ENCODE peak calls at places on chromosomes 13 and 19, in six cellular contexts. I is cardiac muscle cell; P is adrenal gland; R is CD8-positive, alpha-beta memory T cell; J is tibial nerve; B is DND-41. T is an unnamed sample. For H3K27me3, the result is how much of the 10 kb centered on the place peaks cover.

GRCh38 chr13:63010072-63010658 is 1594.5 kb upstream of the PCDH20 start:
- DNase-seq in I (no peak), P (no peak), R (no peak), J (no peak), B (peak), T (no peak)

GRCh38 chr13:73520566-73521290 is 461.9 kb downstream of the KLF5 start:
- DNase-seq in I (no peak), P (no peak), R (no peak), J (no peak), B (no peak), T (no peak)

GRCh38 chr13:73421310-73421912 is 362.6 kb downstream of the KLF5 start:
- DNase-seq in I (no peak), P (no peak), R (no peak), J (no peak), B (no peak), T (no peak)

GRCh38 chr13:31733066-31733465 is 6.3 kb upstream of the RXFP2 start:
- DNase-seq in I (no peak), P (no peak), R (no peak), J (no peak), B (no peak), T (no peak)

GRCh38 chr19:6725513-6726231 is 5.2 kb upstream of the C3 start:
- DNase-seq in I (no peak), P (peak), R (no peak), J (no peak), B (no peak), T (no peak)

GRCh38 chr19:12975221-12975756 is 5.9 kb downstream of the DAND5 start:
- DNase-seq in I (no peak), P (no peak), R (no peak), J (no peak), B (no peak), T (peak)

GRCh38 chr19:49017041-49017665 is at the start of gene LHB:
- DNase-seq in I (no peak), P (no peak), R (no peak), J (no peak), B (no peak), T (no peak)

GRCh38 chr19:10005632-10006334 is 4.5 kb downstream of the COL5A3 start:
- DNase-seq in I (no peak), P (no peak), R (no peak), J (no peak), B (no peak), T (no peak)

GRCh38 chr13:40221460-40222201 is 444.8 kb downstream of the FOXO1 start:
- DNase-seq in I (no peak), P (no peak), R (peak), J (peak), B (peak), T (no peak)

GRCh38 chr19:45075215-45076028 is 856 bp downstream of the ZNF296 start:
- DNase-seq in I (peak), P (peak), R (peak), J (peak), B (no peak), T (no peak)

GRCh38 chr13:35848316-35848715 is 282.9 kb downstream of the DCLK1 start:
- DNase-seq in I (no peak), P (no peak), R (no peak), J (no peak), B (no peak), T (no peak)

GRCh38 chr13:28805193-28805819 is 14.8 kb upstream of the MTUS2 start:
- DNase-seq in I (peak), P (no peak), R (no peak), J (no peak), B (peak), T (peak)

GRCh38 chr13:103097366-103097928 is 31.2 kb upstream of the SLC10A2 start:
- DNase-seq in I (no peak), P (no peak), R (no peak), J (no peak), B (no peak), T (no peak)

GRCh38 chr19:1125601-1126533 is 22.1 kb downstream of the GPX4 start:
- DNase-seq in I (no peak), P (peak), R (no peak), J (no peak), B (no peak), T (no peak)

GRCh38 chr19:4913996-4914735 is 4.9 kb downstream of the UHRF1 start:
- DNase-seq in I (no peak), P (no peak), R (peak), J (no peak), B (no peak), T (no peak)

GRCh38 chr13:101881593-101881992 is 429.1 kb downstream of the ITGBL1 start:
- DNase-seq in I (no peak), P (no peak), R (no peak), J (no peak), B (no peak), T (no peak)

GRCh38 chr13:39133781-39134180 is 95.5 kb downstream of the NHLRC3 start:
- DNase-seq in I (no peak), P (no peak), R (no peak), J (no peak), B (no peak), T (no peak)

GRCh38 chr19:1085053-1085658 is 10.0 kb downstream of the POLR2E start:
- DNase-seq in I (no peak), P (no peak), R (no peak), J (no peak), B (no peak), T (no peak)

GRCh38 chr13:114161644-114162532 is 17.2 kb upstream of the CFAP97D2 start:
- DNase-seq in I (no peak), P (peak), R (peak), J (peak), B (peak), T (no peak)

GRCh38 chr13:85538957-85539356 is 260.3 kb downstream of the SLITRK6 start:
- DNase-seq in I (no peak), P (no peak), R (no peak), J (no peak), B (no peak), T (no peak)

GRCh38 chr19:19626516-19627441 is 1.2 kb downstream of the LPAR2 start:
- DNase-seq in I (no peak), P (no peak), R (no peak), J (no peak), B (no peak), T (no peak)
- H3K4me3 ChIP-seq in I (peak), P (no peak), R (peak), J (no peak), B (no peak), T (no peak)

DNA sequence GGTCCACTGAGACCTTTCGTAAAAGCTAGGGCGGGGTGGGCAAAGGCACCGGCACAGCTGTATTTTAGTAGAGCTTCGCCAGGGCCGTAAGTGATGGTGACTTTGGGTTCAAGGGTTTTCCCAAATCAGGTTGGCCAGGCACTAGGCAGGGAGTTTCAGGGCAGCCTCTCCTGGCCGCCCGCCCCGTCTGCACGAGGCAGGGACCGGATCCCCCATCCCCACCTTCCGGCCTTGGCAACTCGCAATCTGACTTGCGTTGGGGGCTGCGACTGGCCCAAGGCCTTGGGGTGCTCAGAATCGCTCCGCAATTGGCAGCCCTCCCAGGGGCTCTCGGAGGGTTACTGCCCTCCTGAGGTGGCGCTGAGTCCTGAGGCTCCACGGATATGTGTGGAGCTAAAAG is 4.1 kb upstream of the ZIC5 start:
- DNase-seq in I (no peak), P (no peak), R (no peak), J (no peak), B (no peak), T (no peak)
- H3K27me3 ChIP-seq in I (half or more), P (half or more), R (half or more), J (under half), B (under half), T (half or more)

GRCh38 chr19:42315024-42315423 is 1.9 kb downstream of the TMEM145 start:
- DNase-seq in I (no peak), P (no peak), R (no peak), J (no peak), B (no peak), T (no peak)

GRCh38 chr19:42311612-42312160 is 1.4 kb upstream of the TMEM145 start:
- DNase-seq in I (no peak), P (no peak), R (no peak), J (no peak), B (no peak), T (no peak)

GRCh38 chr19:42312370-42312769 is 739 bp upstream of the TMEM145 start:
- DNase-seq in I (no peak), P (no peak), R (no peak), J (no peak), B (no peak), T (no peak)

GRCh38 chr19:42313096-42313839 is at the start of gene TMEM145:
- DNase-seq in I (peak), P (peak), R (no peak), J (no peak), B (peak), T (peak)

DNA sequence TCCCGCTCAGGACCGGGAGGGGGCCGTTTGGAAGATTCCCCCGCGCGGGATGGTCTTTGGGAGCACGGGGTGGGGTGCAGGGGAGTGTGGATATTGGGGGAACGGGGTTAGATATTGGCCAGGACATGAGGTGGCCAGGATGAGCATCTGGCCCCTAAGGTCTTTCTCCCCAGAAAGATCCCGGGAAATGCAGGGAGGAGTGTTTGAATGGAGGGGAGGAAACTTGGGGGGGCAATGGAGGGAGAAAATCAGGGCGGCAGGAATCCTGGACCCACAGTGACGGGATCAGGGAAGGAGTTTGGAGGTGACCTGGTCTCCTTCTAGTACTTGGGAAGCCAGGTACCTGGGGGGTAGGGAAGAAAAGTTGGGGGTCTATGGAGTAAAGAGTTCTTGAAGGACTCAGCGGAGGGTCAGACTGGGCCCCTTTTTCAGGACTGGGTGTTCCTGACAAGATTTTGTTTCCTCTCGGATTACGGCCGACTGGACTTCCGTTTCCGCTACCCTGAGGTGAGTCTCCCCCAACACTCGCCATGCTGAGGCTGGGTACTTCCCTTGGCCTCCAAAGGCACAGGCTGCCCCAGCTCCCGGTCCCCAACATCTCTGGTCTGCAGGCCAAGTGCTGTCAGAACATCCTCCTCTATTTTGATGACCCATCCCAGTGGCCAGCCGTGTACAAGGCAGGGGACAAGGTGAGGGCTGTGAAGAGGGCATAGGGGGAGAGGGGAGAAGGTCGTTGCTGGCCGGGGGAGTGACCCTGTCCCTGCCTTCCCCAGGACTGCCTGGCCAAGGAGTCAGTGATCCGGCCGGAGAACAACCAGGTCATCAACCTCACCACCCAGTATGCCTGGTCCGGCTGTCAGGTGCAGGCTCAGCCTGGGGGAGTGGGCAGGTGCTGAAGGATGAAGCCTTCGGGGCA is 989 bp downstream of the TMEM145 start:
- DNase-seq in I (no peak), P (no peak), R (no peak), J (no peak), B (no peak), T (no peak)
- H3K4me3 ChIP-seq in I (peak), P (no peak), R (no peak), J (no peak), B (no peak), T (peak)

DNA sequence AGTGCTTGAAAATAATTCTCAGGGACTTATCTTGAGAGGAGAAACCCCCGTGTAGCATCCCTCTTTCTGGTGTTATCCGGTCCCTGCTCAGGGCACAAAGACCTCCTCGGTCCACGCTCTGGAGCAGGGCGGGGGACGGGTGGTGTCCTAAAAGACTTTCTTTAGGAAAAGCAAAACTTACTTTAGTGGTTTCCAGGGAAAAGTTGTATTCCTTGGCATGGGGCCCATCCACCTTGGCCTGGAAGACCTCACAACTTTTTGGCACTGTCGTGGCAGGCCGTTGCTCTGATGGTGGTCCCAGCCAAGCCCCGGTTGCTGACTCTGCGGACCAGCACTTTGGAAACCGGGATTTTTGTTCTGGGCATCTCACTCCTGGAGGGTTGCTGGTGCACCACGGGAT is 2.7 kb downstream of the AMER2 start:
- DNase-seq in I (no peak), P (no peak), R (no peak), J (no peak), B (no peak), T (no peak)
- H3K27me3 ChIP-seq in I (half or more), P (under half), R (under half), J (under half), B (under half), T (half or more)

T was measured in BE2C.